ENCODE peak calls at places on chromosomes 7 and 10, in nine cellular contexts. H is activated CD4-positive, alpha-beta T cell treated with anti-CD3 and anti-CD28 coated beads for 48 hours; A is type B pancreatic cell; O is stimulated activated CD4-positive, alpha-beta T cell treated with anti-CD3 and anti-CD28 coated beads, Interleukin-15, amount 100 ng/mL, for 24 hours; T is activated naive CD4-positive, alpha-beta T cell treated with anti-CD3 and anti-CD28 coated beads, Interleukin-2, amount 10 ng/mL, durations not matched to agents 7 days and 5 days; G is epithelial cell of esophagus; D is KG1; W is stimulated activated naive CD8-positive, alpha-beta T cell treated with anti-CD3 and anti-CD28 coated beads, Interleukin-15, Interleukin-2, amounts not matched to agents 100 U/mL and 50 U/mL, for 24 hours; M is fibroblast of mammary gland. U is an unnamed sample.

GRCh38 chr10:22742678-22743077 is 28.3 kb upstream of the PIP4K2A start:
- DNase-seq in H (no peak), A (no peak), O (no peak), T (no peak), G (no peak), D (peak), W (no peak), M (no peak), U (no peak)

GRCh38 chr10:100021322-100021721 is 11.6 kb upstream of the DNMBP start:
- DNase-seq in H (no peak), A (no peak), O (no peak), T (no peak), G (no peak), D (no peak), W (no peak), M (no peak), U (no peak)

GRCh38 chr10:78218833-78219490 is 185.3 kb downstream of the RPS24 start:
- DNase-seq in H (no peak), A (no peak), O (no peak), T (no peak), G (no peak), D (no peak), W (no peak), M (no peak), U (no peak)

GRCh38 chr10:69466158-69466490 is 14.9 kb downstream of the TSPAN15 start:
- DNase-seq in H (no peak), A (no peak), O (no peak), T (no peak), G (no peak), D (no peak), W (no peak), M (no peak), U (no peak)

GRCh38 chr10:79063661-79064490 is 4.9 kb upstream of the ZMIZ1 start:
- DNase-seq in H (no peak), A (no peak), O (no peak), T (peak), G (no peak), D (no peak), W (no peak), M (no peak), U (peak)

GRCh38 chr10:91032614-91033248 is 111.8 kb upstream of the ANKRD1 start:
- DNase-seq in H (no peak), A (no peak), O (no peak), T (no peak), G (peak), D (no peak), W (no peak), M (peak), U (peak)

GRCh38 chr7:151404216-151405011 is 5.4 kb downstream of the WDR86 start:
- DNase-seq in H (no peak), A (no peak), O (no peak), T (no peak), G (peak), D (no peak), W (no peak), M (peak), U (no peak)

GRCh38 chr7:117673839-117674238 is 194.0 kb downstream of the CFTR start:
- DNase-seq in H (no peak), A (no peak), O (no peak), T (no peak), G (peak), D (peak), W (no peak), M (peak), U (no peak)

GRCh38 chr10:75788394-75789205 is 357.2 kb downstream of the LRMDA start:
- DNase-seq in H (no peak), A (no peak), O (no peak), T (no peak), G (peak), D (no peak), W (no peak), M (peak), U (peak)

GRCh38 chr7:18829518-18830252 is 287.8 kb downstream of the TWIST1 start:
- DNase-seq in H (no peak), A (no peak), O (no peak), T (no peak), G (peak), D (no peak), W (no peak), M (peak), U (peak)

GRCh38 chr10:79356104-79356503 is 8.8 kb downstream of the PPIF start:
- DNase-seq in H (no peak), A (no peak), O (no peak), T (no peak), G (no peak), D (peak), W (no peak), M (no peak), U (peak)

GRCh38 chr10:102418612-102419560 is at the start of gene PSD:
- DNase-seq in H (no peak), A (peak), O (no peak), T (no peak), G (no peak), D (no peak), W (no peak), M (no peak), U (no peak)

U was measured in colonic mucosa.